ENCODE peak calls at places on chromosomes 16 and 17, in four cellular contexts. One of them, this sample, is unnamed.

GRCh38 chr16:53893731-53894435 is 189.9 kb downstream of the FTO start:
- DNase-seq in RCC 7860: peak; percentile 38
- DNase-seq in astrocyte of the spinal cord: peak; percentile 68
- DNase-seq in PC-9: no peak
- DNase-seq in this sample: no peak

GRCh38 chr16:52547834-52548215 is 882 bp upstream of the TOX3 start:
- DNase-seq in RCC 7860: no peak
- DNase-seq in astrocyte of the spinal cord: no peak
- DNase-seq in PC-9: no peak
- DNase-seq in this sample: no peak

GRCh38 chr17:45052052-45052772 is 780 bp upstream of the DCAKD start:
- DNase-seq in RCC 7860: peak; percentile 31
- DNase-seq in astrocyte of the spinal cord: peak; percentile 28
- DNase-seq in PC-9: peak; percentile 10
- DNase-seq in this sample: peak; percentile 58

GRCh38 chr17:80478487-80479245 is 2.3 kb upstream of the NPTX1 start:
- DNase-seq in RCC 7860: no peak
- DNase-seq in astrocyte of the spinal cord: no peak
- DNase-seq in PC-9: no peak
- DNase-seq in this sample: no peak

GRCh38 chr17:2928294-2928890 is 132.2 kb downstream of the RAP1GAP2 start:
- DNase-seq in RCC 7860: no peak
- DNase-seq in astrocyte of the spinal cord: no peak
- DNase-seq in PC-9: no peak
- DNase-seq in this sample: no peak

GRCh38 chr17:74748529-74749261 is at the start of gene NHERF1:
- DNase-seq in RCC 7860: peak; percentile 80
- DNase-seq in astrocyte of the spinal cord: peak; percentile 92
- DNase-seq in PC-9: peak; percentile 30
- DNase-seq in this sample: peak; percentile 95

GRCh38 chr16:2777231-2777902 is at the start of gene ELOB:
- DNase-seq in RCC 7860: peak; percentile 59
- DNase-seq in astrocyte of the spinal cord: peak; percentile 82
- DNase-seq in PC-9: peak; percentile 88
- DNase-seq in this sample: peak; percentile 73

GRCh38 chr16:55323637-55324490 is at the start of gene IRX6:
- DNase-seq in RCC 7860: no peak
- DNase-seq in astrocyte of the spinal cord: no peak
- DNase-seq in PC-9: no peak
- DNase-seq in this sample: no peak

GRCh38 chr16:53415504-53415903 is 18.8 kb upstream of the RBL2 start:
- DNase-seq in RCC 7860: no peak
- DNase-seq in astrocyte of the spinal cord: no peak
- DNase-seq in PC-9: peak; percentile 35
- DNase-seq in this sample: no peak

GRCh38 chr17:1038459-1039118 is 41.7 kb downstream of the TIMM22 start:
- DNase-seq in RCC 7860: no peak
- DNase-seq in astrocyte of the spinal cord: no peak
- DNase-seq in PC-9: no peak
- DNase-seq in this sample: no peak

GRCh38 chr17:70622382-70623260 is 453.3 kb downstream of the KCNJ2 start:
- DNase-seq in RCC 7860: peak; percentile 6
- DNase-seq in astrocyte of the spinal cord: peak; percentile 58
- DNase-seq in PC-9: peak; percentile 39
- DNase-seq in this sample: peak; percentile 37

GRCh38 chr17:4263282-4264215 is at the start of gene ANKFY1:
- DNase-seq in RCC 7860: peak; percentile 75
- DNase-seq in astrocyte of the spinal cord: peak; percentile 94
- DNase-seq in PC-9: peak; percentile 98
- DNase-seq in this sample: peak; percentile 94

GRCh38 chr17:76887809-76888208 is 19.6 kb downstream of the MGAT5B start:
- DNase-seq in RCC 7860: no peak
- DNase-seq in astrocyte of the spinal cord: no peak
- DNase-seq in PC-9: no peak
- DNase-seq in this sample: no peak